ENCODE peak calls at places on chromosomes 13 and 19, in nine cellular contexts. X, A, Q, I, G, T, E, Y and O are unnamed samples.

GRCh38 chr19:41263042-41263849 is 926 bp upstream of the HNRNPUL1 start:
- DNase-seq in X (peak), A (peak), Q (peak), I (peak), G (peak), T (peak), E (peak), Y (peak), O (peak)

GRCh38 chr13:51562011-51562671 is 22.1 kb upstream of the WDFY2 start:
- DNase-seq in X (no peak), A (no peak), Q (no peak), I (no peak), G (no peak), T (no peak), E (no peak), Y (peak), O (no peak)

GRCh38 chr19:46650445-46650844 is 10.5 kb downstream of the DACT3 start:
- DNase-seq in X (no peak), A (no peak), Q (no peak), I (no peak), G (no peak), T (no peak), E (no peak), Y (no peak), O (no peak)

GRCh38 chr13:75316427-75316826 is 165.5 kb downstream of the TBC1D4 start:
- DNase-seq in X (no peak), A (no peak), Q (no peak), I (no peak), G (no peak), T (no peak), E (no peak), Y (no peak), O (no peak)

GRCh38 chr13:109569938-109570711 is 216.3 kb downstream of the IRS2 start:
- DNase-seq in X (no peak), A (no peak), Q (no peak), I (peak), G (no peak), T (no peak), E (no peak), Y (peak), O (no peak)

GRCh38 chr13:89239361-89240127 is 1568.4 kb downstream of the SLITRK5 start:
- DNase-seq in X (no peak), A (no peak), Q (no peak), I (no peak), G (no peak), T (no peak), E (no peak), Y (no peak), O (no peak)

GRCh38 chr13:57748096-57748495 is 116.6 kb downstream of the PCDH17 start:
- DNase-seq in X (no peak), A (no peak), Q (no peak), I (no peak), G (no peak), T (no peak), E (no peak), Y (no peak), O (no peak)

GRCh38 chr19:55498246-55498645 is 10.0 kb downstream of the SSC5D start:
- DNase-seq in X (peak), A (no peak), Q (no peak), I (no peak), G (no peak), T (no peak), E (no peak), Y (no peak), O (no peak)

GRCh38 chr13:89746554-89746953 is 1600.9 kb upstream of the MIR17HG start:
- DNase-seq in X (no peak), A (no peak), Q (peak), I (no peak), G (no peak), T (no peak), E (no peak), Y (no peak), O (no peak)

GRCh38 chr13:97198753-97199152 is 23.4 kb upstream of the MBNL2 start:
- DNase-seq in X (no peak), A (no peak), Q (no peak), I (no peak), G (no peak), T (no peak), E (no peak), Y (no peak), O (no peak)

GRCh38 chr19:58406818-58407657 is 1.4 kb upstream of the ZNF584 start:
- DNase-seq in X (no peak), A (no peak), Q (peak), I (no peak), G (no peak), T (no peak), E (no peak), Y (no peak), O (no peak)

GRCh38 chr19:5136060-5136855 is 167.3 kb downstream of the KDM4B start:
- DNase-seq in X (no peak), A (no peak), Q (no peak), I (no peak), G (no peak), T (no peak), E (no peak), Y (no peak), O (no peak)

GRCh38 chr13:92767468-92767867 is 459.1 kb upstream of the GPC6 start:
- DNase-seq in X (no peak), A (no peak), Q (no peak), I (no peak), G (no peak), T (no peak), E (no peak), Y (no peak), O (no peak)

DNA sequence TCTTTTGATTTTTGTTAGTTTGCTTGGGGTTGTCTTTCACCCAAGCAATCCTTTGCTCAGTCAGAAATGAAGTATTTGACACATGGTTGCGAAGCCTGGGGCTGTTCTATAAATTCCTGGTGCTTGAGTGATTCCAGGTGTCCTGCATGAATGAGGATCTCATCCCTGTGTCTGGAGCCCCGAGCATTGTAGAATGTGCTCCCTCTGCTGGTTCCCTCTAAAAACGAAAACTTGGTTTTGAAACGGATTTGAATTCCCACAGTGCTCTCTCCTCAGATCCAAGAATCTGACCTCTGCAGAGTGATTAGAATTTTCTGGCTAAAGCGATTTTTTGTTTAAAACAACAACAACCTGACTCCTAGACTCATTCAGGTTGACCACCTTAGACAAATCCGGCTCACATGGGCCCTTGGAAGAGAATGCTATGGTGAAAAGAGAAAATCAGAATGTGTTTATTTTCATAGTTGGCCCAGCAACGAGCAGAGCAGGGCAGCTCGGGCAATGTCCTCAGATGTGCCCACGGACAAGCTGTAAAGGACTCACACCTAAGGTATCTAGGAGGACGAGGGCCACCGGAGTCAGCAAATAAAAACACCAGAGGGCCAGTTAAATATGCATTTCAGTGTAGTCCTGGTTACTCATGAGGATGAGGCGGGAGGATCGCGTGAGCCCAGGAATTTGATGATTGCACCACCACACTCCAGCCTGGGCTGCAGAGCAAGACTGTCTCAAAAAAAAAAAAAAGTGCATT is 8.7 kb upstream of the ATP12A start:
- DNase-seq in X (no peak), A (no peak), Q (peak), I (peak), G (peak), T (no peak), E (no peak), Y (no peak), O (no peak)
- TF ChIP-seq CTCF in X (peak), A (peak), Q (peak), I (peak), G (peak), T (no peak), E (peak), Y (peak), O (peak)

DNA sequence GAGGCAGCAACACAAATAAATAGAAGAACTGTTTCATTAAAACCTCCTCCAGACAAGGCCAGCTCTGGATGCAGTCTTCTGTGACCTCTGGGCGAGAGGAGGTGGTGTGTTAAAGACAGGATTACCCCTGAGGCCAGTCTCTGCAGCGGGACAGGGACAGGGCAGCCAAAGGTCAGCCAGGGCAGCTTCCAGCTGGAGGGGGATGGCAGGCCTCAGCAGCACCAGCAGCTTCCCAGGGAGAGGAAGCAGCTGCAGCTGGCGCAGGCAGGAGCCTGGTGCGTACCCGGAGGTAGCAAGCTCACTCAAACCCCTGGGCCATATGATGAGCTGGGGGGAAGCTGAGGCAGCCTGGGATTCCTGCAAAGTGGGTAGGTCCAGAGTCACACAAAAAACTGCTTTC is 238.1 kb upstream of the MAB21L1 start:
- DNase-seq in X (no peak), A (no peak), Q (peak), I (no peak), G (no peak), T (no peak), E (no peak), Y (no peak), O (no peak)
- TF ChIP-seq CTCF in X (no peak), A (no peak), Q (no peak), I (no peak), G (no peak), T (no peak), E (no peak), Y (no peak), O (no peak)

GRCh38 chr19:49927526-49928264 is 1.3 kb upstream of the ATF5 start:
- DNase-seq in X (no peak), A (no peak), Q (no peak), I (no peak), G (no peak), T (peak), E (no peak), Y (no peak), O (no peak)

GRCh38 chr19:49930483-49931011 is 1.2 kb upstream of the NUP62 start:
- DNase-seq in X (peak), A (no peak), Q (no peak), I (no peak), G (no peak), T (peak), E (no peak), Y (peak), O (peak)

GRCh38 chr19:49929611-49930482 is 543 bp upstream of the NUP62 start:
- DNase-seq in X (peak), A (peak), Q (peak), I (peak), G (peak), T (peak), E (peak), Y (peak), O (peak)

GRCh38 chr19:49931293-49932040 is 2.2 kb upstream of the NUP62 start:
- DNase-seq in X (no peak), A (no peak), Q (no peak), I (no peak), G (no peak), T (peak), E (no peak), Y (no peak), O (no peak)

DNA sequence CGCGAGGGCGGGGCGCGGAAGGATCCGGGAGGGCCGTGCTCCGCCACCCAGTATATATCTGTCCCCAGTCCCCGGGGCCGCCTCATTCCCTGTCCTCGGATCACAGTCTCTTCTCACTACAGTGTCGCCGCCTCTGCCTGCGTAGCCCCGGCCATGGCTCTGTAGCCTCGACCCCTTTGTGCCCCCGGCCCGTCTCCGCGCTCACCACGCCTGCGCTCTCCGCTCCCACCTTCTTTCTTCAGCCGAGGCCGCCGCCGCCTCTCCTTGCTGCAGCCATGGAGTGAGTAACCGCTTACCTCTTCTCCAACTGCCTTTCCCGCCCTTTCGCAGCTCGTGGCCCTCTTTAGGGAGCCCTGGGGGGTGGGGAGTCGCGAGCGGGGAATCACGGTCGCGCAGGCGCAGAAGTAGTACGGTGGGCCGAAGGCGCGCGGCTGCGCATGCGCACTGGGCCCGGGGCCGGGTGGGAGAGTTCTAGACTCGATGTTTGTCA is at the start of the genes ATF5 and NUP62:
- DNase-seq in X (peak), A (peak), Q (peak), I (peak), G (peak), T (peak), E (peak), Y (peak), O (peak)
- TF ChIP-seq CTCF in X (no peak), A (no peak), Q (no peak), I (no peak), G (no peak), T (no peak), E (no peak), Y (no peak), O (no peak)

GRCh38 chr19:3958836-3959765 is 11.8 kb downstream of the DAPK3 start:
- DNase-seq in X (peak), A (no peak), Q (no peak), I (no peak), G (no peak), T (no peak), E (no peak), Y (no peak), O (no peak)

GRCh38 chr19:3954107-3954506 is 16.8 kb downstream of the DAPK3 start:
- DNase-seq in X (peak), A (no peak), Q (no peak), I (no peak), G (no peak), T (no peak), E (no peak), Y (no peak), O (no peak)

GRCh38 chr19:3950871-3951861 is 18.3 kb downstream of the NMRK2 start:
- DNase-seq in X (peak), A (no peak), Q (no peak), I (peak), G (no peak), T (no peak), E (no peak), Y (peak), O (no peak)

GRCh38 chr19:3959766-3960131 is 11.2 kb downstream of the DAPK3 start:
- DNase-seq in X (peak), A (no peak), Q (no peak), I (no peak), G (no peak), T (no peak), E (no peak), Y (no peak), O (no peak)

GRCh38 chr19:3955688-3956087 is 15.2 kb downstream of the DAPK3 start:
- DNase-seq in X (peak), A (no peak), Q (no peak), I (no peak), G (no peak), T (no peak), E (no peak), Y (no peak), O (no peak)
- TF ChIP-seq CTCF in X (no peak), A (no peak), Q (no peak), I (no peak), G (no peak), T (no peak), E (no peak), Y (no peak), O (no peak)

DNA sequence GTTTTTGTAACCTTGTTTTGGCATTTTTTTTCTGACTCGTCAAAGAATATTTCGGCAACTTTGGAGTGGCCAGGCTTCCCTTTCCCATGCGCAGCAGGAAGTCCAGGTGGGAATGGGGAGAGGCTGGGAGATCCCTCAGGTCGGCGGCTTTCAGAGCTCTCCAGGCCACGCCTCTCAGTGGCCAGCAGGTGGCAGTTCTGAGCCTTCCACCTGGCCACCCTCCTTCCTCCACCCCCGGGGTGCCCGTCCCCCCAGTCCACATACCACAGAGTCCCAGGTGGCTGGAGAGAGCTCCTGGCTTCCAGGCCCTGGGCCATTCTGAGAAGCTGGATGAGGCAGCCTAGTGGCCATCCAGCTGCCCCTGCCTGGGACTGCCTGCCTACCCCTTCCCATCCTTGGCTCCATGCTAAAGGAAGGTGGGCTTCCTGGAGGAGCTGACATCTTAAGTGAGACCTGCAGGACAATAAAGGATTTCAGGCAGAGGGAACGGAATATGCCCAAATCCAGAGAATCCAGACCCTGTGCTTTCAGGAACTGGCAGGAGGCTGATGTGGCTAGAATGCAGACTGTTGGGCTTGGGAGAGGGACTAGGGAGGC is 46.3 kb downstream of the CCNE1 start:
- DNase-seq in X (peak), A (no peak), Q (peak), I (peak), G (no peak), T (no peak), E (no peak), Y (peak), O (no peak)
- TF ChIP-seq CTCF in X (peak), A (peak), Q (peak), I (peak), G (peak), T (peak), E (peak), Y (peak), O (peak)

DNA sequence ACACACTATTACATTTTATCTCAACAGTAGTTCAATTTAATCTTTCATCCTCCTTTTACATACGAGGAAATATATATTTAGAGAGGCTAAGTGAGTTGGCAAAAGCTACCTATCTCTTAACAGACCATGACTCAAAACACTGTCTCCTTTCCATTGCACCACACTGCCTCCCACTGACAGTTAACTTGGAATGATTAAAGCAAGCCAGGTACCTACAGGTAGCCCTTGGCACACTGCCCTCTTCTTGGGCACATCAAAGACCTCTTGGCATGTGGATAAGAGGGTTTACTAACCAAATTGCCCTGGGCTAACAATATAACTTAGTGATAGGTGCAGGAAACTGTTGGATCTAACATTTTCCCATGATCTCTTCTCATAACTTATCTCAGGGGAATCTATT is 1.9 kb downstream of the ABHD13 start:
- DNase-seq in X (peak), A (peak), Q (no peak), I (peak), G (no peak), T (peak), E (no peak), Y (no peak), O (no peak)
- TF ChIP-seq CTCF in X (no peak), A (no peak), Q (no peak), I (no peak), G (no peak), T (no peak), E (no peak), Y (no peak), O (no peak)

DNA sequence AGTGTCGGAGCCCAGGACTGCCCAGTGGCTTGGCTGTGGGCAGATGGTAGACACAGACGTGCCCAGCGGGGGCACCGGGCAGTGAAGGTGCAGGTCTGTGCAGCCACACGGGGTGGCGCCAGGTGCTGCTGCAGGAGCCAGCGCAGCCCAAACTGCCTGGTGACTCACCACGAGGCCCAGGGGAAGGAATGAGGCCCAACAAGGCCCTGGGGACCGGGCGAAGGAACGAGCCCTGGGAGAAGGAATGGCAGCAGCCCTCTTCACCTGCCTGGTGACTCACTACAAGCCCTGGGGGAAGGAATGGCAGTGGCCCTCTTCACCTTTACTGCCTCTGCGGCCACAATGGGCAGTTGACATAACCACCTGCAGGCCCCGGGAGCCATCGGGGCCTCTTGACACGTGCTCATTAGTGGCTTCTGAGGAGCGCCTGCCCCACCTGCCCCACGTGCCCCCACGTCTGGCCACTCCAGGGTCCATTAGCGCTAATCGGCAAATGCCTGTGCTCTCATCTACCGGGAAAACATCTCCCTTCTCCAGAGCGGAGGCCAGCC is 9.3 kb downstream of the MED16 start:
- DNase-seq in X (no peak), A (peak), Q (no peak), I (no peak), G (no peak), T (no peak), E (no peak), Y (no peak), O (no peak)
- TF ChIP-seq CTCF in X (no peak), A (no peak), Q (no peak), I (no peak), G (no peak), T (no peak), E (no peak), Y (no peak), O (no peak)